ENCODE peak calls at places on chromosomes 12 and 14, in six cellular contexts. H is BJ, D is heart left ventricle, J is AG09309, C is heart right ventricle, P is IMR-90. I is an unnamed sample.

GRCh38 chr12:129772463-129773169 is 131.2 kb downstream of the TMEM132D start:
- DNase-seq in C (no peak), J (no peak), D (no peak), H (no peak), P (no peak), I (no peak)

GRCh38 chr12:54159140-54159539 is 29.6 kb downstream of the SMUG1 start:
- DNase-seq in P (no peak), D (no peak), C (no peak), J (no peak), H (no peak), I (no peak)

GRCh38 chr14:54211562-54212308 is 185.1 kb upstream of the CDKN3 start:
- DNase-seq in C (no peak), D (no peak), J (peak), P (peak), H (no peak), I (no peak)

GRCh38 chr12:4178424-4179184 is 95.0 kb upstream of the CCND2 start:
- DNase-seq in C (no peak), H (no peak), P (no peak), D (no peak), J (no peak), I (no peak)

GRCh38 chr12:22812531-22812930 is 187.6 kb downstream of the ETNK1 start:
- DNase-seq in J (no peak), D (no peak), H (no peak), C (no peak), P (no peak), I (no peak)

GRCh38 chr12:53613821-53614220 is 12.4 kb downstream of the ATF7 start:
- DNase-seq in D (no peak), J (peak), P (peak), C (no peak), H (no peak), I (no peak)

GRCh38 chr14:38203929-38204716 is 3.6 kb upstream of the SSTR1 start:
- DNase-seq in J (no peak), H (no peak), C (no peak), P (no peak), D (no peak), I (no peak)

GRCh38 chr14:104803916-104804371 is 3.0 kb downstream of the ZBTB42 start:
- DNase-seq in D (peak), J (no peak), H (no peak), P (peak), C (no peak), I (peak)

GRCh38 chr12:75684678-75685620 is 173.5 kb upstream of the KRR1 start:
- DNase-seq in J (peak), C (no peak), H (peak), P (peak), D (no peak), I (no peak)

GRCh38 chr14:97458302-97459137 is 661.3 kb downstream of the VRK1 start:
- DNase-seq in J (no peak), H (no peak), C (peak), P (no peak), D (peak), I (peak)

GRCh38 chr12:68831272-68831671 is 23.3 kb downstream of the MDM2 start:
- DNase-seq in H (no peak), J (no peak), P (no peak), D (no peak), C (no peak), I (no peak)

GRCh38 chr12:105107176-105107496 is 395 bp upstream of the WASHC4 start:
- DNase-seq in H (no peak), J (no peak), D (no peak), P (peak), C (no peak), I (no peak)

GRCh38 chr14:36784541-36784940 is 122.9 kb downstream of the PAX9 start:
- DNase-seq in J (no peak), D (no peak), P (peak), C (no peak), H (no peak), I (no peak)

GRCh38 chr14:95394981-95395737 is 75.5 kb upstream of the CLMN start:
- DNase-seq in H (no peak), C (no peak), D (no peak), P (no peak), J (no peak), I (no peak)

GRCh38 chr12:24746021-24746671 is 202.8 kb downstream of the BCAT1 start:
- DNase-seq in H (no peak), D (no peak), P (no peak), C (no peak), J (no peak), I (no peak)

GRCh38 chr12:75623631-75624118 is 112.3 kb upstream of the KRR1 start:
- DNase-seq in D (no peak), H (no peak), C (no peak), J (no peak), P (peak), I (no peak)

GRCh38 chr12:109716092-109716479 is 2.5 kb downstream of the FAM222A start:
- DNase-seq in P (no peak), C (no peak), D (no peak), H (no peak), J (no peak), I (no peak)

GRCh38 chr12:83666690-83667089 is 980.0 kb downstream of the TMTC2 start:
- DNase-seq in H (no peak), P (no peak), D (no peak), J (no peak), C (no peak), I (no peak)

GRCh38 chr12:15796493-15797141 is 7.4 kb upstream of the EPS8 start:
- DNase-seq in P (peak), C (no peak), D (no peak), J (no peak), H (no peak), I (no peak)

GRCh38 chr14:98161366-98161765 is 1110.6 kb downstream of the BCL11B start:
- DNase-seq in J (no peak), H (no peak), P (no peak), C (no peak), D (no peak), I (no peak)

GRCh38 chr14:51652168-51653095 is 722 bp downstream of the FRMD6 start:
- DNase-seq in C (peak), D (peak), H (no peak), J (no peak), P (no peak), I (peak)

GRCh38 chr14:75298187-75298985 is 19.8 kb downstream of the FOS start:
- DNase-seq in H (no peak), P (no peak), J (no peak), C (peak), D (peak), I (no peak)

GRCh38 chr12:39626033-39626814 is 6.6 kb upstream of the ABCD2 start:
- DNase-seq in J (no peak), H (no peak), P (no peak), C (no peak), D (no peak), I (no peak)

GRCh38 chr14:68363841-68364711 is 428.8 kb downstream of the ZFP36L1 start:
- DNase-seq in P (peak), C (peak), H (no peak), J (no peak), D (peak), I (no peak)

GRCh38 chr12:31412292-31412801 is 86.4 kb upstream of the SINHCAF start:
- DNase-seq in P (no peak), J (no peak), C (no peak), H (no peak), D (no peak), I (no peak)

GRCh38 chr12:79414252-79414651 is 276.5 kb downstream of the PAWR start:
- DNase-seq in P (no peak), H (no peak), J (no peak), C (no peak), D (no peak), I (no peak)

GRCh38 chr14:103385153-103385993 is at the start of gene MARK3:
- DNase-seq in J (peak), H (peak), D (peak), P (peak), C (peak), I (peak)
- TF ChIP-seq CTCF in J (no peak), H (peak), D (no peak), P (peak), C (peak), I (no peak)

DNA sequence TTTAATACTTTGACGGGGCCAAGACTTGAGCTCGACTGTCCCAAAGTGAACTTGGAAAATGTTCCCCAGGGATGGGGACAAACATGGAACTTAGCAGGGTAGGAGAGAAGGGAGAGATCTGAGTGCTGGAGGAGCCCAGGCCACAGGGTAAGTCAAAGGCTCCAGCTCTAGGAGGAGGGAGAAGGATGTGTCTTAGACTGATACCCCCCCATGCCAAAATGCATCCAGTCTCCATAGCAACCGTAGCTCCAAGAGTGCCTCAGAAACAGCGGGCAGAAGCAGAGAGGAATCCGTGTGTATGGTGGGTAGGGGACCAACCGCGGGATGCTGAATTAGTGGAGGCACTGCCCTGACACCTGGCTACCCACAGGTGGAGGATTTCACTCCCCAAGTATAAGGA is 845 bp upstream of the AGAP2 start:
- DNase-seq in C (no peak), J (no peak), H (no peak), P (no peak), D (no peak), I (no peak)
- H3K4me3 ChIP-seq in C (peak), J (no peak), H (no peak), P (no peak), D (no peak), I (no peak)

GRCh38 chr12:67355428-67356385 is 86.5 kb downstream of the CAND1 start:
- DNase-seq in J (no peak), P (peak), C (no peak), D (no peak), H (no peak), I (no peak)

GRCh38 chr12:67352682-67353081 is 83.5 kb downstream of the CAND1 start:
- DNase-seq in P (peak), C (no peak), J (no peak), H (no peak), D (no peak), I (no peak)

GRCh38 chr12:67354322-67354721 is 85.2 kb downstream of the CAND1 start:
- DNase-seq in D (no peak), H (no peak), J (no peak), P (peak), C (no peak), I (no peak)

GRCh38 chr12:67356400-67356799 is 87.2 kb downstream of the CAND1 start:
- DNase-seq in J (no peak), H (no peak), D (no peak), C (no peak), P (no peak), I (no peak)

GRCh38 chr12:67354966-67355365 is 85.8 kb downstream of the CAND1 start:
- DNase-seq in H (no peak), J (no peak), C (no peak), P (peak), D (no peak), I (no peak)
- TF ChIP-seq CTCF in H (peak), J (no peak), C (no peak), P (no peak), D (no peak), I (no peak)

DNA sequence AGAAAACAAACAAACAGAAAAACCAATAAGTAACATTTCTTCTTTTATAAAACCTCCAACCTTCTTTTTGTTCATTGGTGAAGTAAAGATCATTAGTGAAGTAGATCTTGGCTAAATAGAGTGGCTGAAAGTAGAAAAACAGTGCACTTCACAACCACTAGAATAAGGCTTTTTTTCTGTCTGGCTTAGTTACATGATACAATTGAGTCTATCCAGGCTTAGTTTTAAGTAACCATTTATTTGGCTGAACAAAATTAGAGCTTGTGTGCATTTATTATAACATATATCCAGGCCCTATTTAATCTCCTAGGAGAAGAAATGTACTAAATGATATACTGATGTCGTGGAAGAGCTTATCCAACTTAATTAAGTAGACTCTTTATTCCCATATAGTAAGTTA is 65.8 kb upstream of the STK38L start:
- DNase-seq in D (no peak), C (no peak), J (no peak), P (no peak), H (no peak), I (no peak)
- H3K4me3 ChIP-seq in D (no peak), C (no peak), J (no peak), P (no peak), H (no peak), I (no peak)

DNA sequence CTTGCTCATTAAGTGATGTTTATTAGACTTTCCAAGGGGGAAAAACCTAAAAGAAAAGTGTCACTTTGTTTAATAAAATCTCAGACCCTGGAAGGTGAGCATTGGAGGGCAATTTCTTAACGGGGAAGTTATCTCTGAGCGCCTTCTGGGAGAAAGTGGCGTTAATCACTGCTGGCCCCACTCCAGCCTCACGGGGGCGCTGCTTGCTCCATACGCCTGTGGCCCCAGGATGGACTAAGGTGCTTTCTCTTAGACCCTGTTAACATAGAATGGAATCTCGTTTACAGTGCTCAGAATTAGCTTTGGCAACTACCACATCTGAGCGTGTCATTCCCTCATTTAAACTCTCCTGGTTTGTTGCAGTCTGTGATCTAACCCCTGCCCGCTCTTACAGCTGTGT is 16.4 kb upstream of the PRIMA1 start:
- DNase-seq in D (no peak), H (no peak), C (no peak), P (no peak), J (no peak), I (no peak)
- TF ChIP-seq CTCF in D (no peak), H (no peak), C (no peak), P (no peak), J (no peak), I (no peak)

GRCh38 chr12:81757731-81758325 is 1.3 kb downstream of the PPFIA2 start:
- DNase-seq in C (no peak), H (no peak), J (no peak), P (no peak), D (no peak), I (no peak)

GRCh38 chr12:81758421-81759214 is 532 bp downstream of the PPFIA2 start:
- DNase-seq in C (peak), P (no peak), J (no peak), D (peak), H (no peak), I (no peak)

GRCh38 chr12:81759215-81759991 is at the start of gene PPFIA2:
- DNase-seq in J (no peak), D (peak), C (peak), H (no peak), P (peak), I (peak)
- H3K4me3 ChIP-seq in J (peak), D (peak), C (peak), H (peak), P (peak), I (peak)

GRCh38 chr14:73937012-73937411 is 12.9 kb downstream of the FAM161B start:
- DNase-seq in D (no peak), P (no peak), H (no peak), C (no peak), J (no peak), I (no peak)

GRCh38 chr14:73935666-73936065 is 14.2 kb downstream of the FAM161B start:
- DNase-seq in J (no peak), P (no peak), D (no peak), H (no peak), C (no peak), I (no peak)
- TF ChIP-seq CTCF in J (peak), P (peak), D (no peak), H (peak), C (no peak), I (peak)

GRCh38 chr14:64973826-64974225 is 1.7 kb upstream of the RAB15 start:
- DNase-seq in H (no peak), P (no peak), C (no peak), J (no peak), D (no peak), I (no peak)

GRCh38 chr14:64971890-64972785 is at the start of gene RAB15:
- DNase-seq in H (no peak), C (peak), J (no peak), P (peak), D (peak), I (peak)

GRCh38 chr14:64971452-64971889 is 665 bp downstream of the RAB15 start:
- DNase-seq in H (no peak), J (no peak), D (no peak), C (no peak), P (no peak), I (no peak)

GRCh38 chr14:64974563-64974962 is 2.4 kb upstream of the RAB15 start:
- DNase-seq in D (no peak), C (no peak), H (no peak), P (no peak), J (no peak), I (no peak)

GRCh38 chr14:64973026-64973442 is 898 bp upstream of the RAB15 start:
- DNase-seq in H (no peak), C (no peak), J (no peak), P (no peak), D (no peak), I (no peak)
- H3K4me3 ChIP-seq in H (no peak), C (no peak), J (no peak), P (no peak), D (no peak), I (no peak)

DNA sequence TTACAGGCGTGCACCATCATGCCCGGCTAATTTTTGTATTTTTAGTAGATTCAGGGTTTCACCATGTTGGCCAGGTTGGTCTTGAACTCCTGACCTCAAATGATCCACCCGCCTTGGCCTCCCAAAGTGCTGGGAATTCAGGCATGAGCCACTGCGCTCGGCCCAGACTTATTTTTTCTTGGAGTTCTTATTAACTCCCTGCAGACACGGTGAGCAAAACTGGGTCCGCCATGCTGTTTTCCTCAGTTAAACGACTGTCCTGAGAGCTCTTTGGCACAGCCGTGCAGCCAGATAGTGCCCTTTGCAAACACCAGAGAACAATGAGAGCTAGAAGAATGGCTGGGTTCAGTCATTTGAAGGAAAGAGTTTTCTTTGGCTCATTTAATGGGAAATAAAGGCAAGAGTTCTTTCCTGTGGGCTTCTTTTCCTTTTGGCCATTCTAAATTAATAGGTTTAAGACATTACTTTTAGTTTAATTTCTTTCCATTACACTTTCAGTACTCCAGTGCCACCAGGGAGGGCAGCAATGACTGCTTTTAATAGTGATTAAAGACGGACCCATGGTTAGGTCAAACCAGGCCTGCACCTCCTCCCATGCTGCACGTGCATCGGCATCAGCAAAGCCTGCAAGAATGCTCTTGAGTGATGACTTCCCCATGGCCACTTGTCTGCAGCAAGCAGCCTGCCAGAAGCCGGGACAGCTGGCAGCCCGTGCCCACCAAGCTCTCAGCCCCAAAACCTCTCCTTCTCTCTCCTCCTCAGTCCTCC is 60.7 kb downstream of the VCPKMT start:
- DNase-seq in H (no peak), D (no peak), J (no peak), C (no peak), P (no peak), I (no peak)
- TF ChIP-seq CTCF in H (peak), D (no peak), J (no peak), C (no peak), P (peak), I (no peak)

I was measured in pancreas.